ENCODE peak calls at places on chromosome 1, in five cellular contexts. M is fibroblast of pulmonary artery; R is T-helper 2 cell; N is stimulated activated CD8-positive, alpha-beta memory T cell treated with anti-CD3 and anti-CD28 coated beads, Interleukin-2, amount 100 ng/mL, for 1 hour; C is posterior cingulate gyrus. E is an unnamed sample.

GRCh38 chr1:193462629-193463320 is 276.4 kb upstream of the B3GALT2 start:
- DNase-seq in M (peak), R (no peak), N (no peak), C (no peak), E (no peak)

GRCh38 chr1:220841293-220841692 is 38.0 kb upstream of the HLX start:
- DNase-seq in M (no peak), R (no peak), N (no peak), C (no peak), E (no peak)

GRCh38 chr1:209755926-209756607 is at the start of gene TRAF3IP3:
- DNase-seq in M (no peak), R (peak), N (peak), C (no peak), E (no peak)

GRCh38 chr1:61699893-61700851 is 24.8 kb downstream of the TM2D1 start:
- DNase-seq in M (no peak), R (no peak), N (no peak), C (no peak), E (no peak)

GRCh38 chr1:226985839-226986463 is 45.9 kb downstream of the COQ8A start:
- DNase-seq in M (no peak), R (no peak), N (no peak), C (no peak), E (no peak)

GRCh38 chr1:5770981-5771765 is 221.1 kb downstream of the NPHP4 start:
- DNase-seq in M (peak), R (no peak), N (no peak), C (no peak), E (no peak)

GRCh38 chr1:6513296-6513928 is 21.9 kb upstream of the PLEKHG5 start:
- DNase-seq in M (no peak), R (no peak), N (no peak), C (no peak), E (no peak)

GRCh38 chr1:70542856-70543255 is 131.8 kb downstream of the CTH start:
- DNase-seq in M (no peak), R (no peak), N (no peak), C (no peak), E (no peak)

GRCh38 chr1:247060771-247061170 is 17.8 kb downstream of the ZNF670 start:
- DNase-seq in M (no peak), R (no peak), N (no peak), C (no peak), E (no peak)

GRCh38 chr1:39115271-39116110 is 89.0 kb upstream of the MACF1 start:
- DNase-seq in M (peak), R (no peak), N (no peak), C (no peak), E (no peak)

GRCh38 chr1:31784356-31785019 is 20.3 kb upstream of the ADGRB2 start:
- DNase-seq in M (no peak), R (no peak), N (no peak), C (no peak), E (no peak)

GRCh38 chr1:205272541-205272940 is 44.8 kb downstream of the TMCC2 start:
- DNase-seq in M (no peak), R (no peak), N (no peak), C (no peak), E (no peak)

GRCh38 chr1:31273619-31274018 is 23.0 kb downstream of the SNRNP40 start:
- DNase-seq in M (no peak), R (no peak), N (no peak), C (no peak), E (no peak)

GRCh38 chr1:1917995-1918900 is 831 bp downstream of the TMEM52 start:
- DNase-seq in M (no peak), R (no peak), N (no peak), C (no peak), E (no peak)

GRCh38 chr1:235041201-235041600 is 87.4 kb downstream of the TOMM20 start:
- DNase-seq in M (no peak), R (no peak), N (no peak), C (no peak), E (no peak)

GRCh38 chr1:248807067-248807737 is 18.5 kb downstream of the SH3BP5L start:
- DNase-seq in M (peak), R (no peak), N (no peak), C (peak), E (peak)

GRCh38 chr1:78831731-78832360 is 174.7 kb downstream of the ADGRL4 start:
- DNase-seq in M (peak), R (no peak), N (no peak), C (no peak), E (no peak)

GRCh38 chr1:156118175-156118868 is 3.8 kb downstream of the LMNA start:
- DNase-seq in M (no peak), R (no peak), N (no peak), C (no peak), E (no peak)

GRCh38 chr1:226185153-226186036 is 1.1 kb downstream of the ACBD3 start:
- DNase-seq in M (peak), R (no peak), N (no peak), C (no peak), E (no peak)

GRCh38 chr1:200744143-200744542 is 5.5 kb downstream of the CAMSAP2 start:
- DNase-seq in M (no peak), R (no peak), N (no peak), C (no peak), E (no peak)

GRCh38 chr1:36094621-36095061 is 5.9 kb downstream of the ADPRS start:
- DNase-seq in M (no peak), R (no peak), N (no peak), C (peak), E (no peak)

GRCh38 chr1:173002891-173003582 is 47.7 kb downstream of the TNFSF18 start:
- DNase-seq in M (peak), R (no peak), N (no peak), C (no peak), E (no peak)

GRCh38 chr1:245797592-245798366 is 643.0 kb downstream of the KIF26B start:
- DNase-seq in M (peak), R (no peak), N (no peak), C (no peak), E (no peak)

GRCh38 chr1:231310391-231310934 is 27.2 kb downstream of the EXOC8 start:
- DNase-seq in M (no peak), R (no peak), N (no peak), C (no peak), E (no peak)

GRCh38 chr1:207923561-207923960 is 12.6 kb upstream of the CD34 start:
- DNase-seq in M (no peak), R (no peak), N (no peak), C (no peak), E (no peak)

GRCh38 chr1:15542685-15543588 is 16.3 kb downstream of the DNAJC16 start:
- DNase-seq in M (no peak), R (no peak), N (no peak), C (no peak), E (no peak)

GRCh38 chr1:196148367-196148970 is 459.8 kb downstream of the KCNT2 start:
- DNase-seq in M (peak), R (no peak), N (no peak), C (no peak), E (no peak)

GRCh38 chr1:87224209-87224608 is 104.5 kb upstream of the LMO4 start:
- DNase-seq in M (peak), R (no peak), N (no peak), C (no peak), E (no peak)

GRCh38 chr1:161408404-161409085 is 40.9 kb upstream of the CFAP126 start:
- DNase-seq in M (no peak), R (no peak), N (no peak), C (no peak), E (no peak)

GRCh38 chr1:18240906-18241305 is 133.3 kb downstream of the IGSF21 start:
- DNase-seq in M (no peak), R (no peak), N (no peak), C (no peak), E (no peak)

GRCh38 chr1:201888282-201889033 is at the start of gene SHISA4:
- DNase-seq in M (peak), R (no peak), N (no peak), C (peak), E (peak)

GRCh38 chr1:151540021-151540981 is at the start of gene TUFT1:
- DNase-seq in M (peak), R (peak), N (peak), C (peak), E (peak)

GRCh38 chr1:1429671-1430073 is 5.8 kb upstream of the VWA1 start:
- DNase-seq in M (peak), R (no peak), N (no peak), C (no peak), E (no peak)

GRCh38 chr1:40592107-40592773 is 60.8 kb downstream of the ZNF684 start:
- DNase-seq in M (peak), R (no peak), N (no peak), C (no peak), E (no peak)

GRCh38 chr1:67532452-67533216 is 102.4 kb upstream of the SERBP1 start:
- DNase-seq in M (peak), R (no peak), N (no peak), C (no peak), E (peak)